ENCODE peak calls at places on chromosomes 16 and 17, in ten cellular contexts. A is stimulated activated CD4-positive, alpha-beta T cell treated with anti-CD3 and anti-CD28 coated beads, Interleukin-4, amount 100 ng/mL, for 1 hour; T is stomach; Q is EH; J is midbrain; X is colonic mucosa; N is AG08395; L is GM19239; U is GOT3; O is thyroid gland. Y is an unnamed sample.

GRCh38 chr17:41653421-41654133 is 29.2 kb upstream of the KRT17 start:
- DNase-seq in A (no peak), T (no peak), O (no peak), J (no peak), U (no peak), L (no peak), N (no peak), Q (no peak), X (no peak), Y (no peak)

GRCh38 chr17:28117304-28117703 is 74.8 kb downstream of the NLK start:
- DNase-seq in N (no peak), U (no peak), J (no peak), L (no peak), A (no peak), X (no peak), O (no peak), Q (no peak), T (no peak), Y (no peak)

GRCh38 chr16:86522639-86523038 is 12.3 kb downstream of the FOXF1 start:
- DNase-seq in T (no peak), A (no peak), U (no peak), Q (no peak), X (no peak), N (no peak), L (no peak), O (no peak), J (no peak), Y (no peak)

GRCh38 chr17:9644910-9645751 is at the start of gene USP43:
- DNase-seq in U (no peak), A (peak; percentile 17), N (no peak), X (peak; percentile 81), L (peak; percentile 33), O (peak; percentile 66), T (peak; percentile 69), J (no peak), Q (peak; percentile 15), Y (peak; percentile 59)

GRCh38 chr17:39194985-39195524 is 2.4 kb downstream of the CACNB1 start:
- DNase-seq in N (no peak), O (no peak), J (peak; percentile 39), X (no peak), U (no peak), T (no peak), Q (no peak), A (no peak), L (no peak), Y (no peak)

GRCh38 chr16:64406661-64407267 is 715.1 kb downstream of the CDH11 start:
- DNase-seq in A (no peak), X (no peak), Q (no peak), L (no peak), N (no peak), T (no peak), U (no peak), O (no peak), J (no peak), Y (no peak)

GRCh38 chr17:10125761-10126553 is 72.4 kb downstream of the GAS7 start:
- DNase-seq in L (no peak), Q (peak; percentile 32), X (no peak), O (no peak), T (no peak), J (no peak), N (no peak), A (no peak), U (no peak), Y (no peak)

GRCh38 chr17:7959503-7960253 is 27.7 kb downstream of the CNTROB start:
- DNase-seq in N (no peak), O (no peak), Q (no peak), L (no peak), J (no peak), X (no peak), U (no peak), A (no peak), T (no peak), Y (peak; percentile 43)

GRCh38 chr17:2902546-2902945 is 106.3 kb downstream of the RAP1GAP2 start:
- DNase-seq in J (no peak), A (no peak), Q (no peak), O (no peak), L (no peak), N (no peak), U (no peak), T (no peak), X (no peak), Y (no peak)

GRCh38 chr17:75816693-75817092 is 27.5 kb downstream of the UNC13D start:
- DNase-seq in J (no peak), A (no peak), T (no peak), L (no peak), U (no peak), N (no peak), Q (no peak), O (no peak), X (no peak), Y (no peak)

GRCh38 chr16:2968368-2968737 is 795 bp upstream of the PAQR4 start:
- DNase-seq in A (no peak), J (no peak), U (no peak), L (no peak), T (no peak), N (no peak), O (no peak), Q (no peak), X (peak; percentile 72), Y (no peak)

GRCh38 chr17:19260958-19261357 is 23.8 kb downstream of the EPN2 start:
- DNase-seq in X (no peak), N (no peak), L (no peak), T (no peak), U (no peak), J (no peak), A (no peak), O (no peak), Q (no peak), Y (no peak)

GRCh38 chr17:33277436-33278100 is 15.5 kb downstream of the ASIC2 start:
- DNase-seq in L (no peak), T (no peak), U (no peak), A (no peak), Q (peak; percentile 13), N (no peak), O (no peak), X (no peak), J (no peak), Y (no peak)